ENCODE peak calls at places on chromosomes 6 and 20, in ten cellular contexts. D, O, C, T, M, R, P, W, L and F are unnamed samples.

GRCh38 chr6:33392168-33392947 is 735 bp downstream of the KIFC1 start:
- DNase-seq in D (no peak), O (no peak), C (no peak), T (no peak), M (no peak), R (no peak), P (no peak), W (no peak), L (no peak), F (no peak)

GRCh38 chr6:165092881-165093595 is 216.4 kb downstream of the C6orf118 start:
- DNase-seq in D (no peak), O (no peak), C (no peak), T (no peak), M (no peak), R (no peak), P (no peak), W (no peak), L (no peak), F (no peak)

GRCh38 chr20:37979021-37979985 is 54.0 kb downstream of the TTI1 start:
- DNase-seq in D (no peak), O (no peak), C (no peak), T (no peak), M (no peak), R (no peak), P (no peak), W (no peak), L (no peak), F (no peak)

GRCh38 chr6:51866001-51866400 is 221.4 kb downstream of the PKHD1 start:
- DNase-seq in D (no peak), O (no peak), C (no peak), T (no peak), M (no peak), R (no peak), P (no peak), W (no peak), L (no peak), F (no peak)

GRCh38 chr20:36493013-36493800 is 48.1 kb upstream of the MYL9 start:
- DNase-seq in D (no peak), O (no peak), C (no peak), T (no peak), M (no peak), R (peak; percentile 26), P (no peak), W (no peak), L (no peak), F (no peak)

GRCh38 chr6:41475737-41476357 is 70.3 kb upstream of the FOXP4 start:
- DNase-seq in D (no peak), O (no peak), C (no peak), T (no peak), M (no peak), R (no peak), P (no peak), W (no peak), L (no peak), F (no peak)

GRCh38 chr6:28489366-28490190 is 26.0 kb downstream of the GPX6 start:
- DNase-seq in D (no peak), O (no peak), C (peak; percentile 31), T (no peak), M (peak; percentile 64), R (peak; percentile 41), P (peak; percentile 41), W (no peak), L (no peak), F (no peak)

GRCh38 chr6:148943451-148943850 is 196.6 kb downstream of the UST start:
- DNase-seq in D (no peak), O (no peak), C (no peak), T (no peak), M (no peak), R (no peak), P (no peak), W (no peak), L (no peak), F (peak; percentile 65)

GRCh38 chr6:97294451-97294850 is 11.4 kb upstream of the MMS22L start:
- DNase-seq in D (no peak), O (no peak), C (no peak), T (no peak), M (no peak), R (no peak), P (no peak), W (no peak), L (no peak), F (no peak)

GRCh38 chr6:6680524-6680923 is 92.0 kb downstream of the LY86 start:
- DNase-seq in D (no peak), O (no peak), C (no peak), T (no peak), M (no peak), R (no peak), P (no peak), W (no peak), L (no peak), F (no peak)